ENCODE peak calls at places on chromosome 1, in ten cellular contexts. One of them, this sample, is unnamed.

GRCh38 chr1:206842851-206843250 is 22.6 kb upstream of the IL20 start:
- DNase-seq in ACHN: no peak
- DNase-seq in neural progenitor cell: peak; percentile 37
- DNase-seq in NCI-H2081: no peak
- DNase-seq in HS-27A: no peak
- DNase-seq in RPMI7951: no peak
- DNase-seq in cerebellum: no peak
- DNase-seq in NCI-H146: no peak
- DNase-seq in cardiac muscle cell: no peak
- DNase-seq in stimulated activated CD4-positive, alpha-beta T cell treated with anti-CD3 and anti-CD28 coated beads, Interleukin-1b, Interleukin-23, amount 100 ng/mL, for 4 hours: no peak
- DNase-seq in this sample: no peak

GRCh38 chr1:178912597-178912996 is 41.7 kb upstream of the ANGPTL1 start:
- DNase-seq in HS-27A: no peak
- DNase-seq in RPMI7951: no peak
- DNase-seq in neural progenitor cell: no peak
- DNase-seq in NCI-H146: no peak
- DNase-seq in NCI-H2081: no peak
- DNase-seq in cardiac muscle cell: no peak
- DNase-seq in stimulated activated CD4-positive, alpha-beta T cell treated with anti-CD3 and anti-CD28 coated beads, Interleukin-1b, Interleukin-23, amount 100 ng/mL, for 4 hours: no peak
- DNase-seq in ACHN: no peak
- DNase-seq in cerebellum: no peak
- DNase-seq in this sample: no peak

GRCh38 chr1:163874070-163874469 is 552.3 kb downstream of the NUF2 start:
- DNase-seq in RPMI7951: no peak
- DNase-seq in HS-27A: no peak
- DNase-seq in NCI-H2081: no peak
- DNase-seq in cardiac muscle cell: no peak
- DNase-seq in cerebellum: no peak
- DNase-seq in neural progenitor cell: no peak
- DNase-seq in ACHN: no peak
- DNase-seq in stimulated activated CD4-positive, alpha-beta T cell treated with anti-CD3 and anti-CD28 coated beads, Interleukin-1b, Interleukin-23, amount 100 ng/mL, for 4 hours: no peak
- DNase-seq in NCI-H146: peak; percentile 47
- DNase-seq in this sample: no peak

GRCh38 chr1:162144853-162145252 is 75.4 kb downstream of the NOS1AP start:
- DNase-seq in NCI-H2081: peak; percentile 57
- DNase-seq in HS-27A: no peak
- DNase-seq in cardiac muscle cell: no peak
- DNase-seq in neural progenitor cell: peak; percentile 56
- DNase-seq in cerebellum: no peak
- DNase-seq in stimulated activated CD4-positive, alpha-beta T cell treated with anti-CD3 and anti-CD28 coated beads, Interleukin-1b, Interleukin-23, amount 100 ng/mL, for 4 hours: no peak
- DNase-seq in RPMI7951: no peak
- DNase-seq in ACHN: no peak
- DNase-seq in NCI-H146: peak; percentile 90
- DNase-seq in this sample: no peak

GRCh38 chr1:241677171-241677570 is 25.1 kb downstream of the WDR64 start:
- DNase-seq in stimulated activated CD4-positive, alpha-beta T cell treated with anti-CD3 and anti-CD28 coated beads, Interleukin-1b, Interleukin-23, amount 100 ng/mL, for 4 hours: no peak
- DNase-seq in HS-27A: no peak
- DNase-seq in NCI-H146: no peak
- DNase-seq in ACHN: no peak
- DNase-seq in cardiac muscle cell: no peak
- DNase-seq in NCI-H2081: no peak
- DNase-seq in neural progenitor cell: no peak
- DNase-seq in cerebellum: no peak
- DNase-seq in RPMI7951: no peak
- DNase-seq in this sample: no peak

GRCh38 chr1:164774413-164774812 is 215.4 kb downstream of the PBX1 start:
- DNase-seq in HS-27A: no peak
- DNase-seq in cardiac muscle cell: no peak
- DNase-seq in RPMI7951: no peak
- DNase-seq in stimulated activated CD4-positive, alpha-beta T cell treated with anti-CD3 and anti-CD28 coated beads, Interleukin-1b, Interleukin-23, amount 100 ng/mL, for 4 hours: no peak
- DNase-seq in neural progenitor cell: no peak
- DNase-seq in cerebellum: no peak
- DNase-seq in NCI-H146: peak; percentile 44
- DNase-seq in NCI-H2081: no peak
- DNase-seq in ACHN: no peak
- DNase-seq in this sample: no peak

GRCh38 chr1:66624412-66625060 is 90.6 kb downstream of the SGIP1 start:
- DNase-seq in cerebellum: no peak
- DNase-seq in NCI-H2081: no peak
- DNase-seq in RPMI7951: peak; percentile 67
- DNase-seq in cardiac muscle cell: peak; percentile 66
- DNase-seq in ACHN: no peak
- DNase-seq in stimulated activated CD4-positive, alpha-beta T cell treated with anti-CD3 and anti-CD28 coated beads, Interleukin-1b, Interleukin-23, amount 100 ng/mL, for 4 hours: no peak
- DNase-seq in NCI-H146: no peak
- DNase-seq in neural progenitor cell: no peak
- DNase-seq in HS-27A: no peak
- DNase-seq in this sample: no peak

GRCh38 chr1:18341291-18342058 is 139.3 kb upstream of the KLHDC7A start:
- DNase-seq in cerebellum: no peak
- DNase-seq in NCI-H146: no peak
- DNase-seq in stimulated activated CD4-positive, alpha-beta T cell treated with anti-CD3 and anti-CD28 coated beads, Interleukin-1b, Interleukin-23, amount 100 ng/mL, for 4 hours: no peak
- DNase-seq in neural progenitor cell: no peak
- DNase-seq in RPMI7951: no peak
- DNase-seq in HS-27A: no peak
- DNase-seq in ACHN: peak; percentile 76
- DNase-seq in cardiac muscle cell: no peak
- DNase-seq in NCI-H2081: no peak
- DNase-seq in this sample: no peak

GRCh38 chr1:10295471-10296085 is 85.2 kb downstream of the KIF1B start:
- DNase-seq in NCI-H146: no peak
- DNase-seq in stimulated activated CD4-positive, alpha-beta T cell treated with anti-CD3 and anti-CD28 coated beads, Interleukin-1b, Interleukin-23, amount 100 ng/mL, for 4 hours: no peak
- DNase-seq in RPMI7951: no peak
- DNase-seq in cerebellum: no peak
- DNase-seq in NCI-H2081: no peak
- DNase-seq in neural progenitor cell: peak; percentile 34
- DNase-seq in HS-27A: no peak
- DNase-seq in ACHN: no peak
- DNase-seq in cardiac muscle cell: no peak
- DNase-seq in this sample: no peak

GRCh38 chr1:162222735-162223134 is 153.2 kb downstream of the NOS1AP start:
- DNase-seq in NCI-H146: no peak
- DNase-seq in RPMI7951: no peak
- DNase-seq in neural progenitor cell: no peak
- DNase-seq in ACHN: no peak
- DNase-seq in stimulated activated CD4-positive, alpha-beta T cell treated with anti-CD3 and anti-CD28 coated beads, Interleukin-1b, Interleukin-23, amount 100 ng/mL, for 4 hours: no peak
- DNase-seq in cardiac muscle cell: no peak
- DNase-seq in cerebellum: no peak
- DNase-seq in HS-27A: no peak
- DNase-seq in NCI-H2081: no peak
- DNase-seq in this sample: no peak

GRCh38 chr1:94738371-94738770 is 81.8 kb upstream of the SLC44A3 start:
- DNase-seq in neural progenitor cell: no peak
- DNase-seq in HS-27A: no peak
- DNase-seq in stimulated activated CD4-positive, alpha-beta T cell treated with anti-CD3 and anti-CD28 coated beads, Interleukin-1b, Interleukin-23, amount 100 ng/mL, for 4 hours: no peak
- DNase-seq in cardiac muscle cell: no peak
- DNase-seq in ACHN: no peak
- DNase-seq in RPMI7951: no peak
- DNase-seq in cerebellum: no peak
- DNase-seq in NCI-H146: no peak
- DNase-seq in NCI-H2081: no peak
- DNase-seq in this sample: no peak

GRCh38 chr1:179828554-179829110 is 49.0 kb downstream of the TOR1AIP2 start:
- DNase-seq in cardiac muscle cell: no peak
- DNase-seq in NCI-H146: no peak
- DNase-seq in HS-27A: no peak
- DNase-seq in RPMI7951: no peak
- DNase-seq in ACHN: no peak
- DNase-seq in stimulated activated CD4-positive, alpha-beta T cell treated with anti-CD3 and anti-CD28 coated beads, Interleukin-1b, Interleukin-23, amount 100 ng/mL, for 4 hours: no peak
- DNase-seq in cerebellum: no peak
- DNase-seq in NCI-H2081: no peak
- DNase-seq in neural progenitor cell: no peak
- DNase-seq in this sample: no peak

This sample was measured in stimulated activated effector memory CD8-positive, alpha-beta T cell treated with anti-CD3 and anti-CD28 coated beads, Interleukin-12 subunit alpha, Interleukin-12 subunit beta, amount 100 ng/mL, for 72 hours.